ENCODE peak calls at places on chromosomes 6 and 20, in ten cellular contexts. R is stomach, V is fibroblast of lung, I is right atrium auricular region, D is RWPE2, P is RWPE1, A is psoas muscle, L is GM06990, T is cardiac muscle cell, B is H1. M is an unnamed sample.

GRCh38 chr20:34512266-34512954 is 3.8 kb upstream of the DYNLRB1 start:
- DNase-seq in D (no peak), R (no peak), P (no peak), I (no peak), T (no peak), V (peak; percentile 18), A (no peak), B (no peak), L (no peak), M (no peak)

GRCh38 chr20:40008177-40008576 is 680.9 kb downstream of the MAFB start:
- DNase-seq in R (no peak), L (no peak), I (no peak), T (no peak), A (peak; percentile 25), V (peak; percentile 44), D (no peak), B (no peak), P (no peak), M (no peak)

GRCh38 chr6:10194816-10195639 is 219.8 kb downstream of the TFAP2A start:
- DNase-seq in T (no peak), P (peak; percentile 41), R (no peak), L (no peak), D (no peak), B (no peak), V (no peak), A (no peak), I (no peak), M (no peak)

GRCh38 chr20:9573598-9573997 is 59.2 kb downstream of the LAMP5 start:
- DNase-seq in B (no peak), V (no peak), D (no peak), R (no peak), P (no peak), L (peak; percentile 4), T (no peak), I (no peak), A (no peak), M (no peak)

GRCh38 chr20:52552181-52552872 is 360.7 kb upstream of the ZFP64 start:
- DNase-seq in T (peak; percentile 16), R (no peak), P (peak; percentile 80), V (peak; percentile 22), B (no peak), A (no peak), D (peak; percentile 95), L (no peak), I (no peak), M (no peak)

GRCh38 chr6:156773476-156773875 is 3.7 kb upstream of the ARID1B start:
- DNase-seq in T (no peak), V (no peak), P (no peak), B (no peak), A (no peak), R (no peak), I (no peak), L (no peak), D (no peak), M (no peak)

GRCh38 chr20:43722153-43722505 is 4.7 kb downstream of the GTSF1L start:
- DNase-seq in V (no peak), T (no peak), R (no peak), P (no peak), D (no peak), B (no peak), I (no peak), A (no peak), L (no peak), M (peak; percentile 9)

GRCh38 chr6:154039231-154039842 is at the start of gene OPRM1:
- DNase-seq in R (peak; percentile 37), I (no peak), D (peak; percentile 62), P (peak; percentile 43), V (peak; percentile 11), L (peak; percentile 17), B (peak; percentile 73), A (peak; percentile 27), T (peak; percentile 44), M (no peak)

GRCh38 chr6:13302751-13303667 is 25.3 kb downstream of the TBC1D7 start:
- DNase-seq in P (peak; percentile 90), T (peak; percentile 99), R (peak; percentile 31), A (peak; percentile 69), L (peak; percentile 72), V (peak; percentile 98), D (peak; percentile 79), B (no peak), I (peak; percentile 75), M (peak; percentile 99)

GRCh38 chr20:25987073-25987927 is 290.6 kb upstream of the ZNF337 start:
- DNase-seq in B (no peak), I (no peak), L (peak; percentile 82), V (peak; percentile 6), D (no peak), P (no peak), R (no peak), A (peak; percentile 72), T (peak; percentile 63), M (no peak)
- TF ChIP-seq CTCF in B (no peak), I (no peak), L (peak; percentile 52), V (peak; percentile 9), D (peak; percentile 11), P (no peak), R (no peak), A (peak; percentile 11), T (peak; percentile 45), M (peak; percentile 15)

DNA sequence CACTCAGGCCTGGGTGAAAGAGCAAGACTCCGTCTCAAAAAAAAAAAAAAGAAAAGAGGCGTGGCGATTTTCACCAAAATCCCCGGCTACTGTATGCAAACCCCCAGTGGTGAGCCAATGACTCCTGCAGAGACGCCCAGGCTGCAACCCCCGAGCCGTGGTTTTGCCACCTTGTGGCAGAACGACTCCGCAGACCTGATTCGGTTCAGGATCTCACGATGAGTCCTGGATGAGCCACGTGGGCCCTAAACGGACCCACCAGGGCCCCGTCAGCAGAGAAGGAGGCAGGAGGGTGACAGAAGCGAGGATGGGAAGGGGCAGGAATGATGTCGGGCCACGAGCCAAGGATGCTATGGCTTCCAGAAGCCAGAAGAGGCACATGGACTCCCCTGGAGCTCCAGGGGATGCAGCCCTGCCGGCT is 42.5 kb downstream of the SLC2A4RG start:
- DNase-seq in L (peak; percentile 63), V (no peak), R (no peak), A (no peak), T (no peak), P (no peak), B (no peak), I (no peak), D (peak; percentile 80), M (no peak)
- TF ChIP-seq CTCF in L (peak; percentile 33), V (no peak), R (no peak), A (no peak), T (no peak), P (no peak), B (peak; percentile 5), I (no peak), D (peak; percentile 15), M (no peak)

GRCh38 chr20:63049191-63049518 is 42.4 kb upstream of the BHLHE23 start:
- DNase-seq in V (no peak), P (no peak), D (no peak), B (no peak), A (no peak), R (no peak), I (no peak), T (no peak), L (no peak), M (no peak)

GRCh38 chr20:63048516-63049190 is 41.9 kb upstream of the BHLHE23 start:
- DNase-seq in L (no peak), P (no peak), R (no peak), D (peak; percentile 80), A (peak; percentile 31), V (no peak), T (no peak), B (no peak), I (no peak), M (no peak)

GRCh38 chr20:63050406-63050805 is 43.6 kb upstream of the BHLHE23 start:
- DNase-seq in B (no peak), D (peak; percentile 80), A (peak; percentile 19), P (no peak), T (no peak), R (no peak), I (no peak), L (no peak), V (no peak), M (no peak)

GRCh38 chr20:63051186-63051860 is 44.6 kb upstream of the BHLHE23 start:
- DNase-seq in V (no peak), L (no peak), D (peak; percentile 79), B (no peak), A (peak; percentile 39), I (no peak), P (no peak), R (no peak), T (no peak), M (no peak)

GRCh38 chr20:63049561-63050221 is 42.9 kb upstream of the BHLHE23 start:
- DNase-seq in B (no peak), P (no peak), R (no peak), D (peak; percentile 85), T (no peak), L (no peak), I (no peak), A (peak; percentile 32), V (no peak), M (no peak)
- TF ChIP-seq CTCF in B (no peak), P (no peak), R (no peak), D (no peak), T (no peak), L (no peak), I (no peak), A (no peak), V (no peak), M (no peak)

GRCh38 chr20:12965212-12965879 is 43.4 kb upstream of the SPTLC3 start:
- DNase-seq in B (no peak), D (no peak), A (no peak), R (no peak), L (no peak), P (no peak), V (no peak), T (no peak), I (no peak), M (no peak)

GRCh38 chr20:12968472-12968871 is 40.3 kb upstream of the SPTLC3 start:
- DNase-seq in P (no peak), L (no peak), A (no peak), T (no peak), R (no peak), D (no peak), B (no peak), I (no peak), V (no peak), M (no peak)

GRCh38 chr20:12967932-12968331 is 40.8 kb upstream of the SPTLC3 start:
- DNase-seq in I (no peak), A (no peak), R (no peak), B (no peak), T (no peak), D (no peak), P (no peak), V (no peak), L (no peak), M (no peak)

GRCh38 chr20:12965880-12966270 is 42.9 kb upstream of the SPTLC3 start:
- DNase-seq in L (no peak), A (no peak), T (no peak), B (no peak), I (no peak), P (no peak), V (no peak), R (no peak), D (no peak), M (no peak)

DNA sequence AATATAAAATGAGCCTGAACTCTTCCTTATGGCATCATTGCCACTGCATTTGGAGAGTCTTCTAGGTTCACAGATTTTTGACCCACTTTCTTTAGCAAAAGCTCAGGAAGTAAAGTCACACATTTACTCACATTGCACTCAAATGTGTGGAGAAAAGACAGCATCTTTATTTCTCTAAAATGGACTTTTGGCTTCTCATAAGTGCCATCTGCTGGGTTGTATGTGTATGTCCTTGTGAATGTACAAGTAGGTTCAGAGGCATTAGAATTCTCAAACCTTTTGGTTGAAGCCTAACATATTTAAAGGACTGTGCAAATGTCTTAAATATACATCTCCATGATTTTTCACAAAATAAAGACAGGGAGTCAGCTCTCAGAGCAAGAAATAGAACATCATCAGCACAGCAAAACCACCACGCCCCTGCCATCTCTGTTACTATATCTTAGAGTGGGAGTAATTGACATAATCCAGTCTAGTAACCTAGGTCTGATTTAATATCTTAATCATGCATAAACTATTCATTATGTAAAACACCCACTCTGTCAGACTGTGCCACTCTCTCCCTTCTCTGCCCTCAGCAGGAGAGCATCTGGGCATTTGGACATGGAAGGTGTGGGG is 42.2 kb upstream of the SPTLC3 start:
- DNase-seq in T (peak; percentile 69), L (no peak), P (peak; percentile 23), A (no peak), V (peak; percentile 76), B (no peak), I (no peak), R (no peak), D (no peak), M (no peak)
- TF ChIP-seq CTCF in T (peak; percentile 57), L (peak; percentile 11), P (peak; percentile 31), A (no peak), V (peak; percentile 54), B (peak; percentile 31), I (no peak), R (no peak), D (peak; percentile 70), M (no peak)